ENCODE peak calls at places on chromosomes 16 and 17, in nine cellular contexts. Q is T-cell; D is CD8-positive, alpha-beta memory T cell; B is NB4; G is nephron progenitor cell; A is hypothalamus; O is NCI-H2081; L is posterior vena cava; Y is stimulated activated CD4-positive, alpha-beta T cell treated with anti-CD3 and anti-CD28 coated beads, Interleukin-12 subunit alpha, Interleukin-12 subunit beta, amount 100 ng/mL, for 4 hours. T is an unnamed sample.

GRCh38 chr17:74132354-74132753 is 71.1 kb upstream of the RPL38 start:
- DNase-seq in Q (no peak), D (no peak), B (no peak), G (no peak), A (no peak), O (no peak), L (peak), Y (no peak), T (no peak)

GRCh38 chr17:4220655-4221054 is 43.1 kb downstream of the ANKFY1 start:
- DNase-seq in Q (no peak), D (no peak), B (no peak), G (no peak), A (no peak), O (no peak), L (no peak), Y (no peak), T (no peak)

GRCh38 chr17:4043862-4044261 is 79.6 kb upstream of the ATP2A3 start:
- DNase-seq in Q (peak), D (peak), B (no peak), G (no peak), A (no peak), O (no peak), L (no peak), Y (peak), T (peak)

GRCh38 chr17:48442819-48443218 is 12.8 kb upstream of the SKAP1 start:
- DNase-seq in Q (no peak), D (no peak), B (peak), G (no peak), A (no peak), O (no peak), L (no peak), Y (no peak), T (no peak)

GRCh38 chr17:74851612-74852236 is 8.0 kb downstream of the GRIN2C start:
- DNase-seq in Q (no peak), D (no peak), B (no peak), G (no peak), A (no peak), O (peak), L (no peak), Y (no peak), T (no peak)

GRCh38 chr17:66355510-66355909 is 53.1 kb downstream of the PRKCA start:
- DNase-seq in Q (no peak), D (no peak), B (no peak), G (no peak), A (no peak), O (no peak), L (no peak), Y (no peak), T (no peak)

GRCh38 chr17:75250009-75250471 is 11.4 kb downstream of the GGA3 start:
- DNase-seq in Q (no peak), D (peak), B (no peak), G (no peak), A (no peak), O (no peak), L (no peak), Y (peak), T (peak)

GRCh38 chr16:6104423-6104822 is 1006.8 kb upstream of the EEF2KMT start:
- DNase-seq in Q (no peak), D (no peak), B (no peak), G (no peak), A (no peak), O (no peak), L (no peak), Y (no peak), T (no peak)

GRCh38 chr16:81937305-81938038 is 73.8 kb downstream of the SDR42E1 start:
- DNase-seq in Q (no peak), D (no peak), B (no peak), G (peak), A (no peak), O (no peak), L (no peak), Y (no peak), T (no peak)

GRCh38 chr17:70017112-70017511 is 57.9 kb upstream of the KCNJ16 start:
- DNase-seq in Q (no peak), D (no peak), B (no peak), G (no peak), A (no peak), O (no peak), L (no peak), Y (no peak), T (no peak)

GRCh38 chr16:4924593-4925378 is 12.2 kb downstream of the PPL start:
- DNase-seq in Q (no peak), D (no peak), B (no peak), G (no peak), A (no peak), O (no peak), L (no peak), Y (no peak), T (no peak)

GRCh38 chr17:72985882-72986720 is 106.4 kb downstream of the SLC39A11 start:
- DNase-seq in Q (peak), D (peak), B (peak), G (peak), A (peak), O (peak), L (no peak), Y (peak), T (peak)

GRCh38 chr17:19996502-19996901 is 12.7 kb upstream of the SPECC1 start:
- DNase-seq in Q (no peak), D (no peak), B (peak), G (peak), A (no peak), O (no peak), L (no peak), Y (no peak), T (no peak)

GRCh38 chr17:80673152-80673920 is 128.7 kb downstream of the RPTOR start:
- DNase-seq in Q (no peak), D (no peak), B (no peak), G (no peak), A (no peak), O (no peak), L (no peak), Y (no peak), T (no peak)

GRCh38 chr16:31452631-31453106 is 6.6 kb upstream of the ARMC5 start:
- DNase-seq in Q (no peak), D (no peak), B (no peak), G (no peak), A (no peak), O (no peak), L (peak), Y (no peak), T (no peak)

GRCh38 chr17:72591500-72592241 is 470.9 kb downstream of the SOX9 start:
- DNase-seq in Q (no peak), D (no peak), B (no peak), G (peak), A (no peak), O (peak), L (peak), Y (no peak), T (no peak)

GRCh38 chr16:23134274-23134673 is 15.0 kb downstream of the USP31 start:
- DNase-seq in Q (no peak), D (no peak), B (no peak), G (no peak), A (no peak), O (no peak), L (no peak), Y (no peak), T (no peak)

GRCh38 chr17:49365667-49366066 is 3.6 kb upstream of the ZNF652 start:
- DNase-seq in Q (peak), D (peak), B (peak), G (no peak), A (no peak), O (no peak), L (no peak), Y (no peak), T (peak)

GRCh38 chr17:44269118-44269794 is 1.3 kb upstream of the SLC4A1 start:
- DNase-seq in Q (no peak), D (no peak), B (no peak), G (no peak), A (no peak), O (no peak), L (no peak), Y (no peak), T (no peak)

GRCh38 chr16:10536814-10537389 is 43.5 kb downstream of the EMP2 start:
- DNase-seq in Q (no peak), D (no peak), B (no peak), G (no peak), A (no peak), O (no peak), L (no peak), Y (no peak), T (no peak)

GRCh38 chr17:68053237-68054030 is 17.9 kb downstream of the KPNA2 start:
- DNase-seq in Q (no peak), D (no peak), B (no peak), G (no peak), A (no peak), O (no peak), L (no peak), Y (no peak), T (no peak)

GRCh38 chr16:1047123-1047522 is 25.4 kb upstream of the SSTR5 start:
- DNase-seq in Q (no peak), D (no peak), B (no peak), G (no peak), A (no peak), O (no peak), L (no peak), Y (no peak), T (no peak)

GRCh38 chr16:75580-76501 is 2.2 kb upstream of the MPG start:
- DNase-seq in Q (no peak), D (no peak), B (peak), G (peak), A (no peak), O (no peak), L (peak), Y (no peak), T (no peak)

GRCh38 chr16:11213799-11214198 is 42.2 kb downstream of the SOCS1 start:
- DNase-seq in Q (no peak), D (no peak), B (no peak), G (no peak), A (no peak), O (no peak), L (no peak), Y (no peak), T (no peak)

GRCh38 chr16:89720520-89720858 is 209 bp downstream of the VPS9D1 start:
- DNase-seq in Q (no peak), D (no peak), B (no peak), G (peak), A (no peak), O (no peak), L (no peak), Y (no peak), T (no peak)

GRCh38 chr17:7750321-7750821 is 32.8 kb downstream of the DNAH2 start:
- DNase-seq in Q (no peak), D (no peak), B (no peak), G (no peak), A (no peak), O (no peak), L (no peak), Y (no peak), T (no peak)

GRCh38 chr16:3153077-3153368 is 18.2 kb downstream of the ZNF213 start:
- DNase-seq in Q (no peak), D (no peak), B (no peak), G (no peak), A (no peak), O (no peak), L (no peak), Y (no peak), T (no peak)

T was measured in effector memory CD8-positive, alpha-beta T cell.